ENCODE peak calls at places on chromosomes 12 and 14, in six cellular contexts. F is AG04449, L is mucosa of descending colon, H is RWPE2, I is fibroblast of mammary gland, Y is fibroblast of the aortic adventitia. T is an unnamed sample.
A peak's percentile ranks its signal among the peaks of the same experiment; 100 is the strongest.

GRCh38 chr12:3752741-3753486 is at the start of gene CRACR2A:
- DNase-seq in F (no peak), L (peak; percentile 91), H (no peak), I (peak; percentile 66), Y (peak; percentile 55), T (peak; percentile 79)

GRCh38 chr12:67442347-67442841 is 173.2 kb downstream of the CAND1 start:
- DNase-seq in F (no peak), L (no peak), H (no peak), I (no peak), Y (no peak), T (no peak)

GRCh38 chr12:132986885-132987225 is 688 bp downstream of the ZNF26 start:
- DNase-seq in F (no peak), L (no peak), H (no peak), I (no peak), Y (no peak), T (peak; percentile 42)

GRCh38 chr12:82517808-82518207 is 159.5 kb downstream of the METTL25 start:
- DNase-seq in F (no peak), L (no peak), H (no peak), I (no peak), Y (no peak), T (no peak)

GRCh38 chr14:95066427-95066986 is 90.8 kb downstream of the DICER1 start:
- DNase-seq in F (no peak), L (no peak), H (no peak), I (no peak), Y (no peak), T (no peak)

GRCh38 chr12:53298154-53298553 is 1.3 kb upstream of the MYG1 start:
- DNase-seq in F (peak; percentile 97), L (no peak), H (no peak), I (peak; percentile 92), Y (peak; percentile 86), T (peak; percentile 93)

GRCh38 chr12:131066207-131066885 is 112.6 kb downstream of the ADGRD1 start:
- DNase-seq in F (no peak), L (no peak), H (peak; percentile 34), I (no peak), Y (no peak), T (no peak)

GRCh38 chr12:55974308-55974724 is 438 bp downstream of the RAB5B start:
- DNase-seq in F (no peak), L (no peak), H (no peak), I (peak; percentile 49), Y (no peak), T (peak; percentile 62)

GRCh38 chr12:130161261-130162231 is 718 bp upstream of the FZD10 start:
- DNase-seq in F (no peak), L (no peak), H (peak; percentile 55), I (peak; percentile 5), Y (no peak), T (peak; percentile 27)

GRCh38 chr12:52580496-52580895 is 6.9 kb upstream of the KRT74 start:
- DNase-seq in F (no peak), L (no peak), H (peak; percentile 19), I (no peak), Y (no peak), T (no peak)

DNA sequence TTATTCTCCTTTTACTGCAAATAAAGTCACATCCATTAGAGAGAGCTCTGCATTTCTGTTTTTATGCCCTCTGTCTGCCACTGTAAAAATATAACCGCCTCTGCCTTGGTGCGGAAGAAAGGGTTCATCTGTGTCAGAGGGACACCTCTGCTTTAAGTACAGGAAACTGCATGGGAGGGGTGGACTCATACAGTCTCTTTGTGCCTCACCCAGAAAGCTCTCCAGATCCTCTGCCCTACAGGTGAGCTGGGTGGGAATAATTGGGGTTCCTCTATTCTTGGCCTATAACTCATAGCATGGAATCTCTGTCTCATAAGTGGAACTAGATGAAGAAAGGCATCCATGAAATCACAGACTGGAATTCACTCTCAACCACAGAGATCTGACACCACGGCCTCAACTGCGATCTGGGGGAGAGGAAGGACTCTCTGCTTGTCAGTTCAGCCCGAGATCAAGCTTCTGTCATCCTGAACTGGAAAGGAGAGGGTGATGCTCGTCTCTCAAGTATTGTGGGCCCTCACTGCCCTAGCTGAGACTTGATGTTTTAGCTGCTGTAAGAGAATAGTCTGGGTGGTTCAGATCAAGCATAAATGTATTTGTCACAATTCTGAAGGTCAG is 702.3 kb downstream of the TMEM121 start:
- DNase-seq in F (no peak), L (no peak), H (no peak), I (no peak), Y (no peak), T (no peak)
- H3K4me3 ChIP-seq in F (no peak overlapping the region), L (no peak overlapping the region), H (no peak overlapping the region), I (no peak overlapping the region), Y (no peak overlapping the region), T (no peak overlapping the region)

DNA sequence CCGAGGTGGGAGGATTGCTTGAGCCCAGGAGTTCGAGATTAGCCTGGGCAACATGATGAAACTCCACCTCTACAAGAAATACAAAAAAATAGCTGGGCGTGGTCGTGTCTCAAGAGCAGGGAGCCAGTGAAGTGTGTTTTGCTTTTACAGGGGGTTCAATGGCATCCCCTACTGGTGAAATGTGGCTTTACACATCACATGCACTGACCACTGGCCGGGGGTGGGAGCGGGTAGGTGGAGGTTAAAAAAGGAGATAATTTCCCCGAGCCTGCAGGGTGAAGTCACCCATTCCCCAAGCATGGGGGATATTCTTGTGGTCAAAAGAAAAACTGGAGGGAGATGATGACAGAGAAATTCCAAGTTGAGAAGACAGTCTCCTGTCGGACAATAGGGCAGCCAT is 63.6 kb upstream of the PWP1 start:
- DNase-seq in F (no peak), L (no peak), H (no peak), I (peak; percentile 41), Y (peak; percentile 26), T (peak; percentile 48)
- TF ChIP-seq CTCF in F (peak; percentile 42), L (no peak), H (peak; percentile 38), I (peak; percentile 65), Y (peak; percentile 55), T (peak; percentile 65)

GRCh38 chr14:36212987-36213386 is 36.5 kb upstream of the PTCSC3 start:
- DNase-seq in F (no peak), L (no peak), H (no peak), I (no peak), Y (no peak), T (no peak)

GRCh38 chr14:36217732-36218131 is 41.2 kb upstream of the PTCSC3 start:
- DNase-seq in F (no peak), L (no peak), H (no peak), I (peak; percentile 35), Y (no peak), T (no peak)

GRCh38 chr14:36217027-36217426 is 40.5 kb upstream of the PTCSC3 start:
- DNase-seq in F (no peak), L (no peak), H (no peak), I (no peak), Y (no peak), T (no peak)

GRCh38 chr14:36214476-36215216 is 38.1 kb upstream of the PTCSC3 start:
- DNase-seq in F (no peak), L (no peak), H (no peak), I (no peak), Y (no peak), T (no peak)

DNA sequence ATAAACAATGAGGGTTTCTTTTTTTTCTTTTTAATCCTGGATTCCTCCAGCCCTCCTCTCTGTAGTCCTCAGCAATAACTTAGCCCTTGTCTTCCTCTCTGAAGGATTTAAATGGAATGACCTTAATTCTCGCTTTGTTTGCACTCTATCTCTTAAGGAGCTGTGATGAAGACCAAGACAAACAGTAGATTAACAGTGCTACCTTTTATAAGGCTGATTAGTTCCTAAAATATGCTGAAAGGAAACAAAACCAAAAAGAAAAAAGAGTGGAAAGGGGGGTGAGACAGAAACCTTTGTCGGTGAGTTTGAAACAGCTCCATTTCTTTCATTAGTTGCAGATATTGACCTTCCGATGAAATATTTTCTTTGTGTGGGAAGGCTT is 38.7 kb upstream of the PTCSC3 start:
- DNase-seq in F (no peak), L (no peak), H (no peak), I (no peak), Y (no peak), T (no peak)
- H3K4me3 ChIP-seq in F (no peak overlapping the region), L (no peak overlapping the region), H (no peak overlapping the region), I (no peak overlapping the region), Y (no peak overlapping the region), T (no peak overlapping the region)

DNA sequence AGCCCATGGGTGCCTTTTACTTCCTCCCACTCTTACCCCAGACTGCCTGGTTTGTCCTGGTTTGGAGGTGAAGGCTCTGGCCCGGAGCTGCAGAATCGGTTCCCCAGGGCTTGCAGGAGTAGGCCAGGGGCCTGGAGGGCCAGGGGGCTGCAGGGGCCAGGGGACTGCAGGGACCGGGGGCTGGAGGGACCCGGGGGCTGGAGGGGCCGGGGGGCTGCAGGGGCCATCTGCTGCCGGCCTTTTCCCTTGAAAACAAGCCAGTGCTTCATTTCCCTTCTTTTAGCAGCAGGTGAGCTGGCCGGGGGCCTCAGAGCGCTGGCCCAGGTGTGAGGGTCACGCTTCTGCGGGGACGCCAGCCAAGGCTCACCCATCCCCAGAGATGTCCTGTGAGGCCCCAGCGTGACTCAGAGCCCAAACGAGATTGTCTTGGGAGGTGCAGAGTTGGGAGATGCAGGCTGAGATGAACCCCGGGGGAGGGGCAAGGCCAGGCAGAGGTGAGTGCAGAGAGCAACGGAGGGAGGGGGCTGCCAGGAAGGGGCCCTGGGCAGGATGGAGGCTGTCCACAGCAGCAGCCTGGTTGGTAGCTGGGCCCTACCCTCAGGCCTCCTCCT is 154.9 kb downstream of the KIF26A start:
- DNase-seq in F (no peak), L (peak; percentile 36), H (peak; percentile 66), I (no peak), Y (no peak), T (no peak)
- TF ChIP-seq CTCF in F (no peak), L (no peak), H (no peak), I (no peak), Y (no peak), T (no peak)

GRCh38 chr12:92571169-92571568 is 131.6 kb upstream of the PLEKHG7 start:
- DNase-seq in F (no peak), L (no peak), H (no peak), I (no peak), Y (no peak), T (no peak)
- H3K4me3 ChIP-seq in F (no peak overlapping the region), L (no peak overlapping the region), H (no peak overlapping the region), I (no peak overlapping the region), Y (no peak overlapping the region), T (no peak overlapping the region)

GRCh38 chr12:39368096-39368495 is 74.8 kb downstream of the KIF21A start:
- DNase-seq in F (no peak), L (no peak), H (no peak), I (peak; percentile 38), Y (no peak), T (no peak)

GRCh38 chr12:39367494-39367893 is 75.4 kb downstream of the KIF21A start:
- DNase-seq in F (no peak), L (no peak), H (no peak), I (no peak), Y (no peak), T (no peak)

GRCh38 chr12:39364196-39364595 is 78.7 kb downstream of the KIF21A start:
- DNase-seq in F (no peak), L (no peak), H (no peak), I (no peak), Y (no peak), T (no peak)

GRCh38 chr12:39368891-39369290 is 74.0 kb downstream of the KIF21A start:
- DNase-seq in F (no peak), L (no peak), H (no peak), I (no peak), Y (no peak), T (no peak)

GRCh38 chr12:39365364-39366001 is 77.4 kb downstream of the KIF21A start:
- DNase-seq in F (no peak), L (no peak), H (no peak), I (peak; percentile 14), Y (peak; percentile 39), T (no peak)
- TF ChIP-seq CTCF in F (no peak), L (no peak), H (peak; percentile 56), I (peak; percentile 23), Y (peak; percentile 27), T (peak; percentile 0)